ENCODE peak calls at places on chromosomes 7 and 10, in nine cellular contexts. One of them, this sample, is unnamed.

GRCh38 chr10:128626397-128627060 is 500.3 kb upstream of the MKI67 start:
- DNase-seq in esophagus squamous epithelium: no peak
- DNase-seq in mesothelial cell of epicardium: no peak
- DNase-seq in astrocyte: no peak
- DNase-seq in HAP-1: no peak
- DNase-seq in NCI-H446: no peak
- DNase-seq in germinal center: no peak
- DNase-seq in hepatic stellate cell: no peak
- DNase-seq in HTR-8/SVneo: no peak
- DNase-seq in this sample: no peak

GRCh38 chr10:43355749-43356371 is 15.6 kb upstream of the FXYD4 start:
- DNase-seq in esophagus squamous epithelium: no peak
- DNase-seq in mesothelial cell of epicardium: no peak
- DNase-seq in astrocyte: peak; percentile 58
- DNase-seq in HAP-1: no peak
- DNase-seq in NCI-H446: no peak
- DNase-seq in germinal center: no peak
- DNase-seq in hepatic stellate cell: no peak
- DNase-seq in HTR-8/SVneo: no peak
- DNase-seq in this sample: peak; percentile 72

GRCh38 chr10:77441541-77442175 is 195.9 kb downstream of the KCNMA1 start:
- DNase-seq in esophagus squamous epithelium: no peak
- DNase-seq in mesothelial cell of epicardium: no peak
- DNase-seq in astrocyte: no peak
- DNase-seq in HAP-1: no peak
- DNase-seq in NCI-H446: peak; percentile 58
- DNase-seq in germinal center: no peak
- DNase-seq in hepatic stellate cell: no peak
- DNase-seq in HTR-8/SVneo: no peak
- DNase-seq in this sample: no peak

GRCh38 chr10:71136036-71136690 is 76.2 kb upstream of the UNC5B start:
- DNase-seq in esophagus squamous epithelium: no peak
- DNase-seq in mesothelial cell of epicardium: no peak
- DNase-seq in astrocyte: no peak
- DNase-seq in HAP-1: no peak
- DNase-seq in NCI-H446: no peak
- DNase-seq in germinal center: no peak
- DNase-seq in hepatic stellate cell: no peak
- DNase-seq in HTR-8/SVneo: no peak
- DNase-seq in this sample: no peak

GRCh38 chr10:33277135-33277536 is 57.3 kb downstream of the NRP1 start:
- DNase-seq in esophagus squamous epithelium: no peak
- DNase-seq in mesothelial cell of epicardium: no peak
- DNase-seq in astrocyte: no peak
- DNase-seq in HAP-1: peak; percentile 31
- DNase-seq in NCI-H446: no peak
- DNase-seq in germinal center: no peak
- DNase-seq in hepatic stellate cell: peak; percentile 39
- DNase-seq in HTR-8/SVneo: peak; percentile 41
- DNase-seq in this sample: no peak

GRCh38 chr7:93987297-93987696 is 16.9 kb downstream of the BET1 start:
- DNase-seq in esophagus squamous epithelium: no peak
- DNase-seq in mesothelial cell of epicardium: no peak
- DNase-seq in astrocyte: no peak
- DNase-seq in HAP-1: no peak
- DNase-seq in NCI-H446: no peak
- DNase-seq in germinal center: no peak
- DNase-seq in hepatic stellate cell: no peak
- DNase-seq in HTR-8/SVneo: no peak
- DNase-seq in this sample: no peak

GRCh38 chr10:111076682-111077661 is at the start of gene ADRA2A:
- DNase-seq in esophagus squamous epithelium: no peak
- DNase-seq in mesothelial cell of epicardium: peak; percentile 71
- DNase-seq in astrocyte: peak; percentile 28
- DNase-seq in HAP-1: peak; percentile 18
- DNase-seq in NCI-H446: peak; percentile 83
- DNase-seq in germinal center: no peak
- DNase-seq in hepatic stellate cell: peak; percentile 47
- DNase-seq in HTR-8/SVneo: peak; percentile 48
- DNase-seq in this sample: peak; percentile 49

GRCh38 chr7:156158693-156159092 is 346.4 kb upstream of the SHH start:
- DNase-seq in esophagus squamous epithelium: no peak
- DNase-seq in mesothelial cell of epicardium: peak; percentile 24
- DNase-seq in astrocyte: no peak
- DNase-seq in HAP-1: no peak
- DNase-seq in NCI-H446: no peak
- DNase-seq in germinal center: no peak
- DNase-seq in hepatic stellate cell: no peak
- DNase-seq in HTR-8/SVneo: no peak
- DNase-seq in this sample: no peak

GRCh38 chr7:105227391-105227790 is 161.3 kb downstream of the SRPK2 start:
- DNase-seq in esophagus squamous epithelium: no peak
- DNase-seq in mesothelial cell of epicardium: no peak
- DNase-seq in astrocyte: no peak
- DNase-seq in HAP-1: no peak
- DNase-seq in NCI-H446: no peak
- DNase-seq in germinal center: no peak
- DNase-seq in hepatic stellate cell: no peak
- DNase-seq in HTR-8/SVneo: no peak
- DNase-seq in this sample: no peak

GRCh38 chr7:47513741-47514241 is 68.1 kb downstream of the TNS3 start:
- DNase-seq in esophagus squamous epithelium: no peak
- DNase-seq in mesothelial cell of epicardium: no peak
- DNase-seq in astrocyte: peak; percentile 91
- DNase-seq in HAP-1: no peak
- DNase-seq in NCI-H446: no peak
- DNase-seq in germinal center: no peak
- DNase-seq in hepatic stellate cell: peak; percentile 71
- DNase-seq in HTR-8/SVneo: no peak
- DNase-seq in this sample: no peak

GRCh38 chr10:97207131-97207530 is 21.4 kb upstream of the SLIT1 start:
- DNase-seq in esophagus squamous epithelium: no peak
- DNase-seq in mesothelial cell of epicardium: no peak
- DNase-seq in astrocyte: no peak
- DNase-seq in HAP-1: no peak
- DNase-seq in NCI-H446: no peak
- DNase-seq in germinal center: no peak
- DNase-seq in hepatic stellate cell: no peak
- DNase-seq in HTR-8/SVneo: no peak
- DNase-seq in this sample: no peak

GRCh38 chr7:147513451-147513850 is 1077.1 kb upstream of the C7orf33 start:
- DNase-seq in esophagus squamous epithelium: no peak
- DNase-seq in mesothelial cell of epicardium: no peak
- DNase-seq in astrocyte: no peak
- DNase-seq in HAP-1: no peak
- DNase-seq in NCI-H446: peak; percentile 44
- DNase-seq in germinal center: no peak
- DNase-seq in hepatic stellate cell: no peak
- DNase-seq in HTR-8/SVneo: no peak
- DNase-seq in this sample: no peak

GRCh38 chr7:124751017-124751416 is 14.6 kb downstream of the GPR37 start:
- DNase-seq in esophagus squamous epithelium: no peak
- DNase-seq in mesothelial cell of epicardium: no peak
- DNase-seq in astrocyte: no peak
- DNase-seq in HAP-1: no peak
- DNase-seq in NCI-H446: no peak
- DNase-seq in germinal center: no peak
- DNase-seq in hepatic stellate cell: no peak
- DNase-seq in HTR-8/SVneo: no peak
- DNase-seq in this sample: no peak

GRCh38 chr10:89042547-89042946 is 51.9 kb downstream of the FAS start:
- DNase-seq in esophagus squamous epithelium: no peak
- DNase-seq in mesothelial cell of epicardium: no peak
- DNase-seq in astrocyte: no peak
- DNase-seq in HAP-1: no peak
- DNase-seq in NCI-H446: no peak
- DNase-seq in germinal center: no peak
- DNase-seq in hepatic stellate cell: no peak
- DNase-seq in HTR-8/SVneo: no peak
- DNase-seq in this sample: no peak

GRCh38 chr10:47239211-47239610 is 60.8 kb upstream of the GDF10 start:
- DNase-seq in esophagus squamous epithelium: no peak
- DNase-seq in mesothelial cell of epicardium: peak; percentile 13
- DNase-seq in astrocyte: no peak
- DNase-seq in HAP-1: no peak
- DNase-seq in NCI-H446: no peak
- DNase-seq in germinal center: no peak
- DNase-seq in hepatic stellate cell: no peak
- DNase-seq in HTR-8/SVneo: no peak
- DNase-seq in this sample: no peak

GRCh38 chr10:90087197-90088007 is 386.0 kb downstream of the KIF20B start:
- DNase-seq in esophagus squamous epithelium: no peak
- DNase-seq in mesothelial cell of epicardium: no peak
- DNase-seq in astrocyte: peak; percentile 74
- DNase-seq in HAP-1: peak; percentile 59
- DNase-seq in NCI-H446: no peak
- DNase-seq in germinal center: no peak
- DNase-seq in hepatic stellate cell: no peak
- DNase-seq in HTR-8/SVneo: peak; percentile 4
- DNase-seq in this sample: peak; percentile 53

GRCh38 chr10:27618906-27619305 is 114.8 kb downstream of the RAB18 start:
- DNase-seq in esophagus squamous epithelium: no peak
- DNase-seq in mesothelial cell of epicardium: no peak
- DNase-seq in astrocyte: peak; percentile 2
- DNase-seq in HAP-1: no peak
- DNase-seq in NCI-H446: no peak
- DNase-seq in germinal center: no peak
- DNase-seq in hepatic stellate cell: no peak
- DNase-seq in HTR-8/SVneo: no peak
- DNase-seq in this sample: no peak

GRCh38 chr10:95547791-95548435 is 13.3 kb downstream of the SORBS1 start:
- DNase-seq in esophagus squamous epithelium: no peak
- DNase-seq in mesothelial cell of epicardium: no peak
- DNase-seq in astrocyte: no peak
- DNase-seq in HAP-1: no peak
- DNase-seq in NCI-H446: no peak
- DNase-seq in germinal center: no peak
- DNase-seq in hepatic stellate cell: no peak
- DNase-seq in HTR-8/SVneo: no peak
- DNase-seq in this sample: no peak

This sample was measured in ACHN.